ENCODE peak calls at places on chromosomes 7 and 10, in nine cellular contexts. Q, G, A, C, X, K, I, D and B are unnamed samples.

GRCh38 chr7:158431941-158432347 is 155.7 kb downstream of the PTPRN2 start:
- DNase-seq in Q (no peak), X (peak), G (peak), D (peak), A (no peak), C (no peak), I (no peak), K (peak), B (peak)

GRCh38 chr7:13259908-13260307 is 572.5 kb downstream of the ARL4A start:
- DNase-seq in A (no peak), G (no peak), C (no peak), I (peak), Q (no peak), X (no peak), K (no peak), D (no peak), B (no peak)

GRCh38 chr10:51242393-51242792 is 168.1 kb downstream of the PRKG1 start:
- DNase-seq in A (no peak), D (no peak), G (no peak), C (no peak), I (no peak), Q (no peak), X (no peak), K (no peak), B (no peak)

GRCh38 chr10:100969175-100970075 is at the start of gene SEMA4G:
- DNase-seq in D (peak), X (peak), C (no peak), Q (no peak), A (no peak), K (peak), I (peak), G (peak), B (peak)

GRCh38 chr10:50544095-50544856 is 79.5 kb downstream of the SGMS1 start:
- DNase-seq in C (no peak), Q (no peak), A (no peak), K (no peak), D (no peak), X (no peak), I (no peak), G (no peak), B (no peak)

GRCh38 chr10:124232686-124233545 is 139.5 kb upstream of the CHST15 start:
- DNase-seq in D (no peak), I (no peak), C (no peak), A (no peak), Q (no peak), X (no peak), G (no peak), K (no peak), B (no peak)

GRCh38 chr10:16777473-16778370 is 39.5 kb downstream of the RSU1 start:
- DNase-seq in G (no peak), Q (no peak), D (peak), I (peak), K (no peak), A (no peak), X (peak), C (no peak), B (peak)

GRCh38 chr10:30207485-30208052 is 141.5 kb downstream of the MTPAP start:
- DNase-seq in D (peak), I (no peak), C (no peak), X (no peak), Q (no peak), G (no peak), A (no peak), K (no peak), B (no peak)

GRCh38 chr10:45386657-45387056 is 12.6 kb downstream of the ALOX5 start:
- DNase-seq in A (no peak), D (no peak), Q (no peak), K (no peak), X (no peak), G (no peak), C (no peak), I (no peak), B (peak)

GRCh38 chr7:125563964-125564529 is 634.4 kb upstream of the POT1 start:
- DNase-seq in A (no peak), G (no peak), Q (no peak), C (no peak), D (no peak), K (no peak), I (peak), X (no peak), B (no peak)

GRCh38 chr10:12432402-12433189 is 83.2 kb downstream of the CAMK1D start:
- DNase-seq in G (no peak), X (no peak), C (no peak), D (no peak), Q (no peak), A (no peak), K (no peak), I (no peak), B (no peak)

GRCh38 chr10:132417957-132418441 is 21.0 kb downstream of the PWWP2B start:
- DNase-seq in G (no peak), X (no peak), I (no peak), D (peak), K (peak), Q (no peak), C (no peak), A (no peak), B (peak)

GRCh38 chr10:119878524-119878923 is 5.9 kb upstream of the MCMBP start:
- DNase-seq in K (no peak), D (no peak), Q (no peak), G (no peak), A (no peak), X (no peak), C (no peak), I (no peak), B (no peak)

GRCh38 chr7:20064974-20065862 is 152.0 kb downstream of the MACC1 start:
- DNase-seq in A (peak), Q (no peak), X (peak), C (no peak), I (no peak), D (peak), K (no peak), G (no peak), B (no peak)

GRCh38 chr10:5812283-5813090 is 747 bp downstream of the GDI2 start:
- DNase-seq in X (peak), C (peak), Q (peak), I (peak), K (peak), D (peak), G (peak), A (no peak), B (peak)

GRCh38 chr7:104926905-104927454 is 87.0 kb upstream of the KMT2E start:
- DNase-seq in X (no peak), I (peak), A (no peak), K (peak), D (no peak), Q (no peak), C (no peak), G (no peak), B (no peak)

GRCh38 chr10:89942217-89942616 is 240.8 kb downstream of the KIF20B start:
- DNase-seq in Q (no peak), D (no peak), A (no peak), K (no peak), G (no peak), C (no peak), X (peak), I (no peak), B (no peak)

GRCh38 chr10:86770412-86770960 is 14.1 kb downstream of the BMPR1A start:
- DNase-seq in X (no peak), K (no peak), C (no peak), A (no peak), D (peak), I (peak), G (no peak), Q (no peak), B (peak)

GRCh38 chr10:2414562-2414961 is 652.8 kb upstream of the PFKP start:
- DNase-seq in K (no peak), I (no peak), G (no peak), A (no peak), Q (no peak), C (no peak), D (no peak), X (no peak), B (no peak)

GRCh38 chr10:120387326-120387725 is 69.7 kb upstream of the PLPP4 start:
- DNase-seq in A (peak), X (peak), G (no peak), D (no peak), K (no peak), C (no peak), I (no peak), Q (no peak), B (no peak)

GRCh38 chr10:29470355-29470705 is 164.4 kb downstream of the SVIL start:
- DNase-seq in D (no peak), I (peak), G (no peak), K (no peak), C (no peak), Q (no peak), A (no peak), X (no peak), B (no peak)

GRCh38 chr7:5278781-5279180 is 4.0 kb upstream of the SLC29A4 start:
- DNase-seq in D (peak), A (no peak), I (no peak), G (no peak), K (no peak), Q (no peak), C (no peak), X (peak), B (no peak)

GRCh38 chr10:102113956-102114857 is 6.0 kb downstream of the LDB1 start:
- DNase-seq in C (peak), D (no peak), I (peak), G (peak), K (no peak), Q (no peak), X (no peak), A (no peak), B (no peak)

GRCh38 chr7:92880212-92881090 is 44.1 kb upstream of the CDK6 start:
- DNase-seq in G (no peak), I (peak), A (no peak), K (no peak), X (no peak), D (peak), Q (no peak), C (no peak), B (peak)

GRCh38 chr7:45881759-45882464 is 6.4 kb upstream of the IGFBP1 start:
- DNase-seq in X (peak), K (no peak), A (no peak), Q (no peak), G (no peak), I (no peak), D (peak), C (no peak), B (peak)

GRCh38 chr7:114345494-114345893 is 69.1 kb upstream of the FOXP2 start:
- DNase-seq in C (no peak), Q (no peak), K (no peak), I (no peak), A (no peak), D (peak), G (no peak), X (peak), B (peak)

GRCh38 chr7:112452102-112452888 is 2.0 kb downstream of the IFRD1 start:
- DNase-seq in G (peak), X (peak), A (no peak), D (peak), C (no peak), I (peak), K (peak), Q (peak), B (peak)
- H3K4me3 ChIP-seq in G (peak), X (peak), A (peak), D (peak), C (peak), I (peak), K (peak), Q (peak), B (peak)

DNA sequence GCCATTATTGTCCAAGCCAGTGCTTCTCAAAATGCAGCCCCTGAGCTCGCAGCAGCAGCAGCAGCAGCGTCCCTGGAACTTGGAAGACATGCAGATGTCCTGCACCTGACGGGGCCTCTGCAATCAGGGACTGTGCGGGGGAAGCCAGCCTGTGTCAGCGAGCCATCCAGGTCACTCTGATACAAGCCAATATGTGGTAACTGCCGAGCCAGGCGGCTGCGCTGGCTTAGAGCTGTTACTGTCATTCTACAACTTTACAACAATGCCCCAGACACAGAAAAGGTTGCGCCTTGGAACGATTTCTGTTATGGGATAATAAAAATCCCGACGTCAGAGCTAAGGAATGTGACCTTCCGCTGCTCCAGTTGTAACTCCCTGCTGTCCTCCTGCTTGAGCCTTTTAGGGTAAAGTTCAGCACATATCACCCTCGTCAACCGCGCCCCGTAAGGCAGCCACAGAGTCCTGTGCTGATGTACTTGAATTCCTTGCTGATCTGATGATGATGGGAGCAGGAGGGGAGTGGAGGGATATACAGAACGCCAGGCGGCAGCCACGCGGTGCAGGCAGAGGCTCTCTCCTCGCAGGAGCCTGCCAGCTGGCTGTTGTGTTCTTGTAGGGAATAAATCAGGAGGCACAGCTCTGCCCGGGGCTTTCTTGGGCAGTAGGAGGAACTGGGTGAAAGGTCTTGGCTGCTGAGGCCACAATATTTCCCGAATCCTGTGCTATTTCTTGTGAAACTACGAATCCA is 20.0 kb upstream of the CRYGN start:
- DNase-seq in D (peak), I (peak), A (peak), G (peak), Q (peak), K (peak), X (peak), C (peak), B (peak)
- H3K4me3 ChIP-seq in D (no peak), I (no peak), A (peak), G (peak), Q (no peak), K (peak), X (peak), C (peak), B (no peak)

GRCh38 chr7:27187158-27187701 is 2.2 kb upstream of the HOXA11 start:
- DNase-seq in G (no peak), I (no peak), K (no peak), X (no peak), Q (no peak), D (no peak), C (no peak), A (no peak), B (no peak)
- H3K4me3 ChIP-seq in G (no peak), I (no peak), K (no peak), X (no peak), Q (no peak), D (no peak), C (no peak), A (no peak), B (no peak)

GRCh38 chr10:24900888-24901685 is 51.3 kb downstream of the PRTFDC1 start:
- DNase-seq in A (no peak), C (no peak), Q (no peak), G (no peak), K (no peak), I (no peak), X (peak), D (peak), B (no peak)
- H3K4me3 ChIP-seq in A (no peak), C (no peak), Q (no peak), G (no peak), K (no peak), I (no peak), X (no peak), D (no peak), B (no peak)

DNA sequence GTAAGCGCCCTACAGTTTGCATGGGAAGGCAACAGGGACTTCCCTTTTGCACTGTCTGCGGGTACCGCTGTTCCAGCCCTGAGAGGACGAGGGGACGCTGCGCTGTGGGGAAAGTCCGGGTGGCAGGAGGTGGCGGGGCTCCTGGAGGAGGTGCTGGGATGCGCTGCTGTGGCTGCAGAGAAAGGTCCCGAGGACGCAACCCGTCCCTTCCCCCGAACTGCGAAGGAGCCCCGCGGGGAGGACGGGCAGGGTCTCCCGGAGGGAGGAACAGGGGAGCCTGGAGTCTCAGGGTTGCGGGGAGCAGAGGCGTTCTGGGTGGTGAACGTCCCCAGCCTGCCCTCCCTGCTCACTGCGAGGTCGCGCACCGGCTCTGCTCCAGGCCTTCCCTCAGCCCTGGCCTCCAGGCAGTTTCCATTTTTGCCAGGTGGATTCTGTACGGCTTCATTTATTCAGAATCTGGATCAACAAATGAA is 91.6 kb downstream of the CXCL12 start:
- DNase-seq in D (peak), G (no peak), C (no peak), Q (no peak), I (peak), X (no peak), K (no peak), A (no peak), B (no peak)
- H3K4me3 ChIP-seq in D (no peak), G (peak), C (peak), Q (no peak), I (peak), X (no peak), K (peak), A (no peak), B (no peak)